ENCODE peak calls at places on chromosomes 7 and 10, in six cellular contexts. M is kidney, B is HCT116, N is Peyer's patch, T is heart right ventricle, E is psoas muscle. Y is an unnamed sample.

GRCh38 chr7:23598321-23598720 is 1.1 kb downstream of the CCDC126 start:
- DNase-seq in E (no peak), T (no peak), B (peak; percentile 34), N (no peak), M (no peak), Y (peak; percentile 40)

GRCh38 chr7:46945328-46945727 is 636.6 kb downstream of the TNS3 start:
- DNase-seq in E (no peak), N (no peak), T (no peak), M (no peak), B (no peak), Y (no peak)

GRCh38 chr7:371779-372545 is 82.0 kb downstream of the FOXL3 start:
- DNase-seq in E (peak; percentile 11), B (no peak), N (no peak), M (peak; percentile 70), T (no peak), Y (no peak)

GRCh38 chr10:20765066-20765465 is 132.0 kb downstream of the NEBL start:
- DNase-seq in E (no peak), B (no peak), T (no peak), N (no peak), M (no peak), Y (no peak)

GRCh38 chr7:13945670-13946069 is 43.8 kb downstream of the ETV1 start:
- DNase-seq in N (no peak), E (no peak), T (no peak), B (no peak), M (no peak), Y (no peak)

GRCh38 chr7:152344253-152344652 is 91.5 kb downstream of the KMT2C start:
- DNase-seq in B (no peak), E (no peak), T (no peak), M (no peak), N (no peak), Y (no peak)

GRCh38 chr7:68573271-68574000 is 1024.8 kb upstream of the AUTS2 start:
- DNase-seq in N (no peak), T (no peak), B (no peak), E (no peak), M (no peak), Y (no peak)

GRCh38 chr7:111770116-111770515 is 207.8 kb upstream of the IMMP2L start:
- DNase-seq in T (no peak), B (no peak), E (no peak), M (no peak), N (no peak), Y (no peak)

GRCh38 chr7:41491752-41492405 is 211.0 kb downstream of the INHBA start:
- DNase-seq in B (no peak), N (no peak), T (no peak), E (no peak), M (no peak), Y (no peak)

GRCh38 chr10:77386833-77387232 is 250.8 kb downstream of the KCNMA1 start:
- DNase-seq in B (no peak), T (no peak), E (no peak), N (no peak), M (no peak), Y (no peak)

GRCh38 chr7:109751241-109751640 is 1181.6 kb downstream of the DNAJB9 start:
- DNase-seq in N (no peak), T (no peak), M (no peak), B (peak; percentile 16), E (no peak), Y (no peak)

GRCh38 chr10:129107525-129107924 is 359.5 kb upstream of the MGMT start:
- DNase-seq in M (no peak), N (no peak), B (no peak), T (no peak), E (no peak), Y (no peak)

GRCh38 chr10:63137306-63137705 is 4.2 kb downstream of the NRBF2 start:
- DNase-seq in T (no peak), E (no peak), B (no peak), M (no peak), N (no peak), Y (no peak)

GRCh38 chr10:68957654-68958053 is 1.7 kb downstream of the DDX21 start:
- DNase-seq in N (no peak), M (no peak), T (no peak), E (no peak), B (no peak), Y (no peak)

GRCh38 chr7:4006687-4007086 is 675.4 kb upstream of the FOXK1 start:
- DNase-seq in M (no peak), E (no peak), B (no peak), N (no peak), T (no peak), Y (peak; percentile 64)

GRCh38 chr10:49593998-49594397 is 16.1 kb upstream of the SLC18A3 start:
- DNase-seq in E (no peak), M (no peak), T (no peak), N (no peak), B (no peak), Y (no peak)

GRCh38 chr7:27078616-27079233 is 17.1 kb downstream of the HOXA1 start:
- DNase-seq in E (no peak), N (no peak), M (no peak), T (no peak), B (no peak), Y (no peak)

GRCh38 chr7:20270371-20270770 is 53.2 kb upstream of the MACC1 start:
- DNase-seq in B (no peak), N (no peak), T (no peak), M (no peak), E (no peak), Y (no peak)

GRCh38 chr7:80542398-80542797 is 30.5 kb upstream of the GNAT3 start:
- DNase-seq in T (no peak), B (no peak), M (no peak), N (no peak), E (no peak), Y (no peak)

GRCh38 chr7:75559355-75559986 is 67.4 kb downstream of the SPDYE5 start:
- DNase-seq in T (no peak), N (no peak), E (no peak), M (no peak), B (no peak), Y (no peak)

GRCh38 chr7:4725014-4725951 is 43.2 kb downstream of the FOXK1 start:
- DNase-seq in E (peak; percentile 79), N (peak; percentile 75), T (peak; percentile 74), B (no peak), M (peak; percentile 94), Y (peak; percentile 34)

GRCh38 chr7:98724591-98724990 is 107.5 kb downstream of the NPTX2 start:
- DNase-seq in B (no peak), M (no peak), T (no peak), E (no peak), N (no peak), Y (no peak)

GRCh38 chr7:88111136-88111748 is 108.6 kb downstream of the SRI start:
- DNase-seq in N (no peak), M (no peak), E (no peak), B (peak; percentile 36), T (no peak), Y (peak; percentile 36)

GRCh38 chr10:5551531-5552375 is 27.0 kb downstream of the CALML3 start:
- DNase-seq in E (peak; percentile 5), B (no peak), T (no peak), M (peak; percentile 65), N (no peak), Y (peak; percentile 85)

GRCh38 chr10:5555881-5556280 is 31.1 kb downstream of the CALML3 start:
- DNase-seq in E (no peak), N (no peak), B (no peak), M (no peak), T (no peak), Y (no peak)

GRCh38 chr10:5552376-5553321 is 27.9 kb downstream of the CALML3 start:
- DNase-seq in N (no peak), M (peak; percentile 49), B (no peak), T (no peak), E (peak; percentile 3), Y (no peak)

GRCh38 chr10:5555031-5555510 is 30.3 kb downstream of the CALML3 start:
- DNase-seq in T (no peak), M (peak; percentile 70), B (no peak), N (no peak), E (no peak), Y (no peak)

DNA sequence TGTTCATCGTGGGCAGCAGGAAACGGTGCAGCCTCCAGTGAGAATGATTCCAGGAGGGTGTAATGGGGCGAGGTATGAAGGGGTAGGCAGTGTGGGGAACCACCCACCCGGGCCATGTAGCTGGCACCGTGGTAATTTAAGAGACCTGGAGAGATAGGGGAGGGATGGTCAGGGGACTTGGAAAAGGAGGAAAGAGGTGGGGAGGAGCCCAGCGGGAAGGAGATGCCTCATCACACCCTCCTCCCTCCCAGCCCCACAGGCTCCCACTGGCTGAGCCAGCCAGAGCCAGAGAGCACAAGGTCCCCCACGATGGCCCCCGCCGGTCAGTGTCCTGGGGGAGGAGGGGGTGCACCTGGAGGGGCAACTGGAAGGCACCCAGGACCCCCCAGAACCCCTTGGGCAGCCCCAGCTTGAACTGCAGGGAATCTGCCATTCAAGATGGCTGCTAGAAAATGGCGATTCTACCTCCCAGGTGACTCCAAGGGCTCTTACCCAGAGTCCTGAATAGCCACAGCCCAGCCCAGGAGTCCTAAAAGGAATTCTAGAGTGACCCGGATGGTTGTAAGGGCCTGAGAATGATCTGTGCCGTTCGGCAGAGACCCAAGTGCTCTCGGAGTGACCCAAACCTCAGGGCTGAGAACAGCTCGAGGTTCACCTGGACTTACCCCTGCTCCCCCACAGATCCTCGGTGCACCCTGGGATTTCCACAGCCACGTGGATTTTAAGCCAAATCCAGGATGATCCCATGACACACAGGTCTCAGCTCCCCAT is 28.8 kb downstream of the CALML3 start:
- DNase-seq in M (peak; percentile 56), B (no peak), T (no peak), E (peak; percentile 6), N (no peak), Y (no peak)
- H3K27ac ChIP-seq in M (no peak overlapping the region), B (no peak overlapping the region), T (no peak overlapping the region), E (no peak overlapping the region), N (no peak overlapping the region), Y (no peak overlapping the region)

GRCh38 chr7:151095123-151095797 is 9.0 kb downstream of the AGAP3 start:
- DNase-seq in E (peak; percentile 12), T (no peak), B (no peak), N (no peak), M (peak; percentile 32), Y (no peak)
- H3K4me3 ChIP-seq in E (no peak overlapping the region), T (no peak overlapping the region), B (no peak overlapping the region), N (no peak overlapping the region), M (no peak overlapping the region), Y (no peak overlapping the region)

GRCh38 chr10:29657719-29658274 is 23.0 kb upstream of the SVIL start:
- DNase-seq in M (no peak), E (no peak), B (no peak), N (no peak), T (no peak), Y (no peak)
- H3K27ac ChIP-seq in M (no peak overlapping the region), E (peak overlapping the region; percentile 85), B (no peak overlapping the region), N (no peak overlapping the region), T (no peak overlapping the region), Y (no peak overlapping the region)

DNA sequence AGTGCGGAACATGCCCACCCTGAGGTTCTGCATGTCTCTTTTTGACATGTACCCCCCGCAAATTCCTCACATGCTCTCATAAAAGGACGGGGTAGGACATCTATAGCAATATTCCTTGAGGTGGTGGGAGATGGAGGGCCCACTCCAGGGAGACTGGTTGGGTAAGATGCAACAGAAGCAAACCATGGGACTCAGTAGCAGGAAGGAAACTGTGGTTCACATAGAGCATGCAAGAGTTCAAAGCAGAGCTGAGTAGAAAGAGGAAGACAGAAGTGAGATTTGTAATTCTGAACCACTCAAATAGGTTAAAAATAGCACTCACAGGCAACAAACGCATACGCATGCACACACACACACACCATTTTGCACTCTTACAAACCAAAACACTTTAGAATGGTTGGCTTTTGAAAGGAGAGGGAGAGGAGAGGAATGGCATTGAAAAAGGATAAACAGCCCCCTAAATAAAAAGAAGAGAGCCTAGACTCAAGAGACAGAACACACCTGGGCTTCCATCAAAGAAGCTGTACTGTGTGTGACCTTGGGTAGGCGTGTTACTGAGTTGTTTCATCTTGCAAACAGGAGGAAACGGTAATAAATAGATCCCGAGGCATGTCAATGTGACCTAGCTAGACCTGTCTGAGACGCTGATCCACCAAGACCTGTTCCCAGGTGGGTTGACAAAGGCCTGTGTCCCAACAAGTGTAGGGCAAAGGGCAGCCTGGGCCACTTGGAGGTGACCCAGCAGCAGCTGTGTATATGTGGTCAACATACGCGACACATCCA is 77.6 kb upstream of the LRRC4 start:
- DNase-seq in N (peak; percentile 61), B (no peak), T (no peak), E (no peak), M (no peak), Y (peak; percentile 22)
- H3K4me3 ChIP-seq in N (no peak overlapping the region), B (no peak overlapping the region), T (no peak overlapping the region), E (no peak overlapping the region), M (no peak overlapping the region), Y (no peak overlapping the region)